ENCODE peak calls at places on chromosomes 13 and 19, in four cellular contexts. One of them, this sample, is unnamed.

GRCh38 chr13:18212873-18213272 is 968.8 kb downstream of the TUBA3C start:
- DNase-seq in A673: no peak
- DNase-seq in foreskin fibroblast: peak; percentile 3
- DNase-seq in pancreas: no peak
- DNase-seq in this sample: no peak

GRCh38 chr19:8209111-8209964 is at the start of gene CERS4:
- DNase-seq in A673: peak; percentile 62
- DNase-seq in foreskin fibroblast: peak; percentile 65
- DNase-seq in pancreas: peak; percentile 86
- DNase-seq in this sample: no peak

GRCh38 chr19:29531458-29532025 is 5.7 kb downstream of the VSTM2B start:
- DNase-seq in A673: no peak
- DNase-seq in foreskin fibroblast: no peak
- DNase-seq in pancreas: no peak
- DNase-seq in this sample: no peak

GRCh38 chr19:4208385-4209094 is 20.8 kb upstream of the EBI3 start:
- DNase-seq in A673: peak; percentile 68
- DNase-seq in foreskin fibroblast: peak; percentile 47
- DNase-seq in pancreas: no peak
- DNase-seq in this sample: no peak

GRCh38 chr13:64075543-64076271 is 2660.1 kb upstream of the PCDH20 start:
- DNase-seq in A673: no peak
- DNase-seq in foreskin fibroblast: no peak
- DNase-seq in pancreas: no peak
- DNase-seq in this sample: no peak

GRCh38 chr19:3556978-3557460 is 367 bp downstream of the MFSD12 start:
- DNase-seq in A673: no peak
- DNase-seq in foreskin fibroblast: peak; percentile 74
- DNase-seq in pancreas: peak; percentile 30
- DNase-seq in this sample: no peak

GRCh38 chr13:67147257-67148218 is 82.6 kb downstream of the PCDH9 start:
- DNase-seq in A673: no peak
- DNase-seq in foreskin fibroblast: peak; percentile 83
- DNase-seq in pancreas: no peak
- DNase-seq in this sample: peak; percentile 50

GRCh38 chr13:39635564-39635963 is 19.9 kb upstream of the COG6 start:
- DNase-seq in A673: no peak
- DNase-seq in foreskin fibroblast: no peak
- DNase-seq in pancreas: no peak
- DNase-seq in this sample: no peak

GRCh38 chr19:16142032-16142580 is 1.4 kb upstream of the HSH2D start:
- DNase-seq in A673: no peak
- DNase-seq in foreskin fibroblast: no peak
- DNase-seq in pancreas: no peak
- DNase-seq in this sample: no peak

GRCh38 chr13:44934724-44935123 is 54.5 kb downstream of the NUFIP1 start:
- DNase-seq in A673: no peak
- DNase-seq in foreskin fibroblast: peak; percentile 71
- DNase-seq in pancreas: no peak
- DNase-seq in this sample: peak; percentile 45

GRCh38 chr19:42345191-42345812 is 19.9 kb downstream of the MEGF8 start:
- DNase-seq in A673: no peak
- DNase-seq in foreskin fibroblast: peak; percentile 80
- DNase-seq in pancreas: no peak
- DNase-seq in this sample: peak; percentile 43

GRCh38 chr13:20672772-20673171 is 30.7 kb upstream of the IL17D start:
- DNase-seq in A673: no peak
- DNase-seq in foreskin fibroblast: peak; percentile 37
- DNase-seq in pancreas: no peak
- DNase-seq in this sample: peak; percentile 40

GRCh38 chr19:9793051-9793591 is 24.6 kb upstream of the ZNF846 start:
- DNase-seq in A673: peak; percentile 75
- DNase-seq in foreskin fibroblast: peak; percentile 74
- DNase-seq in pancreas: no peak
- DNase-seq in this sample: no peak

GRCh38 chr19:15456871-15457700 is 7.3 kb downstream of the RASAL3 start:
- DNase-seq in A673: peak; percentile 54
- DNase-seq in foreskin fibroblast: no peak
- DNase-seq in pancreas: peak; percentile 44
- DNase-seq in this sample: no peak

GRCh38 chr13:32175943-32176342 is 139.2 kb downstream of the ZAR1L start:
- DNase-seq in A673: no peak
- DNase-seq in foreskin fibroblast: no peak
- DNase-seq in pancreas: no peak
- DNase-seq in this sample: no peak

GRCh38 chr19:52691215-52691610 is 43.6 kb downstream of the ZNF611 start:
- DNase-seq in A673: no peak
- DNase-seq in foreskin fibroblast: no peak
- DNase-seq in pancreas: no peak
- DNase-seq in this sample: no peak

GRCh38 chr19:28543244-28543776 is 669.6 kb downstream of the UQCRFS1 start:
- DNase-seq in A673: no peak
- DNase-seq in foreskin fibroblast: no peak
- DNase-seq in pancreas: no peak
- DNase-seq in this sample: no peak

GRCh38 chr13:50292082-50292481 is 276.8 kb downstream of the KCNRG start:
- DNase-seq in A673: no peak
- DNase-seq in foreskin fibroblast: no peak
- DNase-seq in pancreas: no peak
- DNase-seq in this sample: no peak

GRCh38 chr19:32581704-32582164 is 744 bp downstream of the PDCD5 start:
- DNase-seq in A673: peak; percentile 27
- DNase-seq in foreskin fibroblast: peak; percentile 52
- DNase-seq in pancreas: peak; percentile 22
- DNase-seq in this sample: no peak

GRCh38 chr13:105084931-105085330 is 1450.5 kb downstream of the EFNB2 start:
- DNase-seq in A673: no peak
- DNase-seq in foreskin fibroblast: no peak
- DNase-seq in pancreas: no peak
- DNase-seq in this sample: no peak

GRCh38 chr13:29845440-29846056 is 4.9 kb downstream of the UBL3 start:
- DNase-seq in A673: peak; percentile 35
- DNase-seq in foreskin fibroblast: peak; percentile 37
- DNase-seq in pancreas: no peak
- DNase-seq in this sample: no peak
- H3K4me3 ChIP-seq in A673: no peak overlapping the region
- H3K4me3 ChIP-seq in foreskin fibroblast: peak overlapping the region; percentile 74
- H3K4me3 ChIP-seq in pancreas: no peak overlapping the region
- H3K4me3 ChIP-seq in this sample: no peak overlapping the region

GRCh38 chr19:22052644-22053013 is 345 bp downstream of the ZNF257 start:
- DNase-seq in A673: no peak
- DNase-seq in foreskin fibroblast: peak; percentile 4
- DNase-seq in pancreas: peak; percentile 22
- DNase-seq in this sample: no peak
- H3K4me3 ChIP-seq in A673: no peak overlapping the region
- H3K4me3 ChIP-seq in foreskin fibroblast: peak overlapping the region; percentile 58
- H3K4me3 ChIP-seq in pancreas: peak overlapping the region; percentile 26
- H3K4me3 ChIP-seq in this sample: peak overlapping the region; percentile 51

GRCh38 chr19:33905937-33906577 is 109.4 kb downstream of the KCTD15 start:
- DNase-seq in A673: no peak
- DNase-seq in foreskin fibroblast: peak; percentile 26
- DNase-seq in pancreas: peak; percentile 88
- DNase-seq in this sample: no peak
- H3K4me3 ChIP-seq in A673: peak overlapping the region; percentile 23
- H3K4me3 ChIP-seq in foreskin fibroblast: peak overlapping the region; percentile 35
- H3K4me3 ChIP-seq in pancreas: peak overlapping the region; percentile 31
- H3K4me3 ChIP-seq in this sample: peak overlapping the region; percentile 40

GRCh38 chr19:49017666-49018351 is 918 bp upstream of the LHB start:
- DNase-seq in A673: peak; percentile 85
- DNase-seq in foreskin fibroblast: peak; percentile 81
- DNase-seq in pancreas: no peak
- DNase-seq in this sample: no peak

GRCh38 chr19:49020342-49020741 is 3.5 kb upstream of the LHB start:
- DNase-seq in A673: no peak
- DNase-seq in foreskin fibroblast: no peak
- DNase-seq in pancreas: peak; percentile 80
- DNase-seq in this sample: no peak

GRCh38 chr19:49020931-49021895 is 2.9 kb downstream of the CGB3 start:
- DNase-seq in A673: no peak
- DNase-seq in foreskin fibroblast: peak; percentile 53
- DNase-seq in pancreas: no peak
- DNase-seq in this sample: peak; percentile 27

GRCh38 chr19:49017041-49017665 is at the start of gene LHB:
- DNase-seq in A673: no peak
- DNase-seq in foreskin fibroblast: no peak
- DNase-seq in pancreas: no peak
- DNase-seq in this sample: no peak

GRCh38 chr19:49019242-49019932 is 2.5 kb upstream of the LHB start:
- DNase-seq in A673: peak; percentile 51
- DNase-seq in foreskin fibroblast: peak; percentile 69
- DNase-seq in pancreas: peak; percentile 92
- DNase-seq in this sample: no peak
- H3K4me3 ChIP-seq in A673: peak overlapping the region; percentile 49
- H3K4me3 ChIP-seq in foreskin fibroblast: peak overlapping the region; percentile 50
- H3K4me3 ChIP-seq in pancreas: peak overlapping the region; percentile 13
- H3K4me3 ChIP-seq in this sample: peak overlapping the region; percentile 33

GRCh38 chr13:51729853-51730553 is 74.0 kb downstream of the DHRS12 start:
- DNase-seq in A673: peak; percentile 67
- DNase-seq in foreskin fibroblast: peak; percentile 80
- DNase-seq in pancreas: peak; percentile 55
- DNase-seq in this sample: peak; percentile 84

GRCh38 chr13:51731759-51732158 is 72.2 kb downstream of the DHRS12 start:
- DNase-seq in A673: peak; percentile 55
- DNase-seq in foreskin fibroblast: peak; percentile 71
- DNase-seq in pancreas: no peak
- DNase-seq in this sample: no peak

GRCh38 chr13:51728275-51728673 is 75.7 kb downstream of the DHRS12 start:
- DNase-seq in A673: no peak
- DNase-seq in foreskin fibroblast: no peak
- DNase-seq in pancreas: no peak
- DNase-seq in this sample: no peak

GRCh38 chr13:51728972-51729371 is 75.0 kb downstream of the DHRS12 start:
- DNase-seq in A673: peak; percentile 80
- DNase-seq in foreskin fibroblast: peak; percentile 74
- DNase-seq in pancreas: no peak
- DNase-seq in this sample: peak; percentile 90

GRCh38 chr13:51730927-51731326 is 73.0 kb downstream of the DHRS12 start:
- DNase-seq in A673: no peak
- DNase-seq in foreskin fibroblast: no peak
- DNase-seq in pancreas: no peak
- DNase-seq in this sample: no peak
- H3K4me3 ChIP-seq in A673: no peak overlapping the region
- H3K4me3 ChIP-seq in foreskin fibroblast: no peak overlapping the region
- H3K4me3 ChIP-seq in pancreas: no peak overlapping the region
- H3K4me3 ChIP-seq in this sample: no peak overlapping the region

GRCh38 chr19:40335101-40335500 is 13.1 kb downstream of the C19orf47 start:
- DNase-seq in A673: no peak
- DNase-seq in foreskin fibroblast: no peak
- DNase-seq in pancreas: no peak
- DNase-seq in this sample: no peak
- H3K4me3 ChIP-seq in A673: no peak overlapping the region
- H3K4me3 ChIP-seq in foreskin fibroblast: no peak overlapping the region
- H3K4me3 ChIP-seq in pancreas: no peak overlapping the region
- H3K4me3 ChIP-seq in this sample: no peak overlapping the region

GRCh38 chr19:43462887-43463380 is 2.5 kb downstream of the LYPD3 start:
- DNase-seq in A673: no peak
- DNase-seq in foreskin fibroblast: no peak
- DNase-seq in pancreas: no peak
- DNase-seq in this sample: no peak

GRCh38 chr19:43465468-43466120 is at the start of gene LYPD3:
- DNase-seq in A673: no peak
- DNase-seq in foreskin fibroblast: peak; percentile 87
- DNase-seq in pancreas: no peak
- DNase-seq in this sample: no peak

GRCh38 chr19:43463381-43464088 is 1.9 kb downstream of the LYPD3 start:
- DNase-seq in A673: peak; percentile 95
- DNase-seq in foreskin fibroblast: peak; percentile 95
- DNase-seq in pancreas: peak; percentile 99
- DNase-seq in this sample: peak; percentile 50

GRCh38 chr19:43462383-43462782 is 3.0 kb downstream of the LYPD3 start:
- DNase-seq in A673: no peak
- DNase-seq in foreskin fibroblast: no peak
- DNase-seq in pancreas: no peak
- DNase-seq in this sample: no peak

DNA sequence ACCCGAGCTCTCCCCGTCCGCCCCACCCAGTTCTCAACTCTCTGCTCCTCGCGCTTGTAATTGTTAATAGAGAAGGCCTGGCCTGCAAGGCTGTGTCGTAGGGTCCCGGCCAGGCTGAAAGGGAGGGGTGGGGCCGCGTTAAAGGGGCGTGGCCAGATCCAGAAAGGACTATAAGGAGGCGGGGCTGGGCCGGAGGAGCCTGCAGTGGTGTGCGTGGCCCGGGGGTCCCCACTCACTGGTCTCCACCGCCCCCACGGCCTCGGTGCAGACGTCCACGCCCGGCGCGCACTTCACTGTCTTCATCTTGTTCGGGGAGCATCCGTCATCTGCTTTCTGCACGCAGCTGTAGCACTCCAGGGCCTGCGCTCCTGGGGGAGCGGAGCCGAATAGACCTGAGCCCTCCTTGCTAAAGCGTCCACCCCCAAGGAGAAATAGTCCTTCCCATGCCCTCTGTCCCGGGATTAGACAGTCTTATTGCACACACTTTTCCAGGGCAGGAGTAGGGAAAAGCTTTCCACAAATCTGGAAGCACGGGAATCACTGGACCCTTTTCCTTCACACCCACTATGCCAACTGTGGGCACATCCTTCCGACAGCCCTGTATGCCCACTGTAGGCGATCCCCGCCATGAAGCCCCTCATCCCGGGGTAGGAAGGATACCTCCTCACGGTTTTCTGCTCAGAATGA is 1.2 kb downstream of the LYPD3 start:
- DNase-seq in A673: no peak
- DNase-seq in foreskin fibroblast: no peak
- DNase-seq in pancreas: peak; percentile 67
- DNase-seq in this sample: no peak
- H3K4me3 ChIP-seq in A673: peak overlapping the region; percentile 67
- H3K4me3 ChIP-seq in foreskin fibroblast: peak overlapping the region; percentile 83
- H3K4me3 ChIP-seq in pancreas: peak overlapping the region; percentile 44
- H3K4me3 ChIP-seq in this sample: peak overlapping the region; percentile 58

DNA sequence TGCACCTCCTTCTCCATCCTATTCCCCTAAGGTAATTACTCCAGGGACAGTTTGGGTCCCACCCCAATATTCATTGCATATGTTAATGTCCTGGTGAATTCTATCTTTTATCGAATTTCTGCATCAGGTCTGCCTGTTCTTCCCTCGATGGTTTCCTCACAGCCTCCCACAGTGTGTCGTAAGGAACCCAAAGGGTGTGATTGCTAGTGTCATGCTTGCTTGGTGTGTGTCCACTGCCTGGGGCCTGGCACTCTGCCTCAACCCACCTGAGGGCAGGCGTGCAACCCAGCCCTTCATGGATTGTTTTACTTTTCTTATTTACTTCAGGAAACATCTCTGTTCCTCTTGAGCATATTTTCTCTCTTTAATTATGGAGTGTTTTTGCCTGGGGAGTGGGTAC is 60.2 kb upstream of the CYSLTR2 start:
- DNase-seq in A673: no peak
- DNase-seq in foreskin fibroblast: no peak
- DNase-seq in pancreas: no peak
- DNase-seq in this sample: no peak
- H3K4me3 ChIP-seq in A673: no peak overlapping the region
- H3K4me3 ChIP-seq in foreskin fibroblast: no peak overlapping the region
- H3K4me3 ChIP-seq in pancreas: no peak overlapping the region
- H3K4me3 ChIP-seq in this sample: no peak overlapping the region